ENCODE peak calls at places on chromosomes 3 and 15, in six cellular contexts. I, R, S, V, W and A are unnamed samples.

GRCh38 chr3:186331043-186331442 is 31.0 kb downstream of the DGKG start:
- DNase-seq in I (no peak), S (no peak), W (no peak), V (no peak), R (no peak), A (no peak)

GRCh38 chr3:152434142-152434541 is 165.4 kb downstream of the MBNL1 start:
- DNase-seq in S (no peak), I (no peak), V (no peak), W (no peak), R (no peak), A (no peak)

GRCh38 chr3:149401926-149402310 is 24.5 kb upstream of the TM4SF1 start:
- DNase-seq in I (no peak), W (no peak), R (no peak), V (no peak), S (no peak), A (no peak)

GRCh38 chr15:63860161-63860954 is 26.6 kb upstream of the HERC1 start:
- DNase-seq in I (no peak), W (no peak), S (no peak), V (no peak), R (no peak), A (no peak)

GRCh38 chr3:106339551-106339950 is 470.7 kb upstream of the CBLB start:
- DNase-seq in R (no peak), W (no peak), V (no peak), S (no peak), I (no peak), A (no peak)

GRCh38 chr3:15633766-15634588 is 32.4 kb downstream of the BTD start:
- DNase-seq in R (no peak), W (no peak), V (no peak), S (no peak), I (no peak), A (no peak)

GRCh38 chr15:26807517-26808427 is 34.9 kb upstream of the GABRB3 start:
- DNase-seq in I (peak; percentile 61), R (no peak), W (peak; percentile 27), V (no peak), S (no peak), A (no peak)

GRCh38 chr15:25838191-25838870 is 24.8 kb downstream of the ATP10A start:
- DNase-seq in V (no peak), S (no peak), W (no peak), R (no peak), I (no peak), A (no peak)

GRCh38 chr3:26714485-26714884 is 91.9 kb downstream of the LRRC3B start:
- DNase-seq in R (no peak), W (no peak), I (no peak), S (no peak), V (no peak), A (no peak)

GRCh38 chr3:8020459-8020858 is 481.2 kb upstream of the LMCD1 start:
- DNase-seq in R (no peak), V (no peak), W (no peak), I (no peak), S (no peak), A (no peak)

GRCh38 chr3:1087066-1087555 is 5.7 kb upstream of the CNTN6 start:
- DNase-seq in V (no peak), R (no peak), W (peak; percentile 58), I (peak; percentile 53), S (peak; percentile 81), A (no peak)

GRCh38 chr15:68820205-68820588 is 498 bp downstream of the ANP32A start:
- DNase-seq in R (no peak), I (peak; percentile 83), V (peak; percentile 10), S (peak; percentile 41), W (peak; percentile 42), A (peak; percentile 42)

GRCh38 chr3:131535596-131535995 is 32.8 kb upstream of the MRPL3 start:
- DNase-seq in W (no peak), V (no peak), S (no peak), R (no peak), I (no peak), A (no peak)